ENCODE peak calls at places on chromosome X, in four cellular contexts. One of them, this sample, is unnamed.

GRCh38 chrX:14672611-14673172 is 143.4 kb downstream of the GLRA2 start:
- DNase-seq in DND-41: no peak
- DNase-seq in uterus: no peak
- DNase-seq in testis: no peak
- DNase-seq in this sample: no peak

GRCh38 chrX:8849945-8850344 is 48.8 kb upstream of the FAM9A start:
- DNase-seq in DND-41: no peak
- DNase-seq in uterus: no peak
- DNase-seq in testis: no peak
- DNase-seq in this sample: peak; percentile 0

GRCh38 chrX:2499507-2499906 is 1.3 kb downstream of the DHRSX start:
- DNase-seq in DND-41: no peak
- DNase-seq in uterus: no peak
- DNase-seq in testis: no peak
- DNase-seq in this sample: no peak

GRCh38 chrX:134671207-134671750 is 13.0 kb upstream of the PLAC1 start:
- DNase-seq in DND-41: no peak
- DNase-seq in uterus: no peak
- DNase-seq in testis: no peak
- DNase-seq in this sample: no peak

GRCh38 chrX:20594985-20595384 is 328.3 kb upstream of the RPS6KA3 start:
- DNase-seq in DND-41: no peak
- DNase-seq in uterus: no peak
- DNase-seq in testis: no peak
- DNase-seq in this sample: no peak

GRCh38 chrX:150759568-150760416 is 66.6 kb downstream of the MTMR1 start:
- DNase-seq in DND-41: no peak
- DNase-seq in uterus: no peak
- DNase-seq in testis: no peak
- DNase-seq in this sample: no peak

GRCh38 chrX:84044051-84044450 is 143.9 kb downstream of the RPS6KA6 start:
- DNase-seq in DND-41: no peak
- DNase-seq in uterus: no peak
- DNase-seq in testis: no peak
- DNase-seq in this sample: no peak

GRCh38 chrX:1589356-1590130 is 1.9 kb upstream of the AKAP17A start:
- DNase-seq in DND-41: no peak
- DNase-seq in uterus: no peak
- DNase-seq in testis: no peak
- DNase-seq in this sample: no peak

GRCh38 chrX:10098235-10098819 is 58.4 kb upstream of the CLCN4 start:
- DNase-seq in DND-41: peak; percentile 73
- DNase-seq in uterus: no peak
- DNase-seq in testis: no peak
- DNase-seq in this sample: no peak

GRCh38 chrX:56764153-56764974 is 35.3 kb downstream of the NBDY start:
- DNase-seq in DND-41: peak; percentile 78
- DNase-seq in uterus: peak; percentile 78
- DNase-seq in testis: peak; percentile 45
- DNase-seq in this sample: peak; percentile 80

GRCh38 chrX:130680164-130681035 is 222.6 kb downstream of the ENOX2 start:
- DNase-seq in DND-41: no peak
- DNase-seq in uterus: no peak
- DNase-seq in testis: peak; percentile 23
- DNase-seq in this sample: no peak

GRCh38 chrX:39764441-39764914 is 333.3 kb downstream of the BCOR start:
- DNase-seq in DND-41: peak; percentile 13
- DNase-seq in uterus: no peak
- DNase-seq in testis: peak; percentile 44
- DNase-seq in this sample: no peak

GRCh38 chrX:112687189-112687691 is 7.5 kb upstream of the LHFPL1 start:
- DNase-seq in DND-41: no peak
- DNase-seq in uterus: no peak
- DNase-seq in testis: no peak
- DNase-seq in this sample: no peak

GRCh38 chrX:16786791-16787735 is 797 bp downstream of the TXLNG start:
- DNase-seq in DND-41: peak; percentile 37
- DNase-seq in uterus: peak; percentile 38
- DNase-seq in testis: no peak
- DNase-seq in this sample: no peak

GRCh38 chrX:65587616-65588526 is 53.3 kb upstream of the LAS1L start:
- DNase-seq in DND-41: no peak
- DNase-seq in uterus: peak; percentile 83
- DNase-seq in testis: peak; percentile 77
- DNase-seq in this sample: no peak

GRCh38 chrX:18725316-18725943 is 18.0 kb downstream of the PPEF1 start:
- DNase-seq in DND-41: no peak
- DNase-seq in uterus: no peak
- DNase-seq in testis: no peak
- DNase-seq in this sample: peak; percentile 22

GRCh38 chrX:57772637-57773036 is 92.6 kb upstream of the NLRP2B start:
- DNase-seq in DND-41: no peak
- DNase-seq in uterus: no peak
- DNase-seq in testis: no peak
- DNase-seq in this sample: no peak

GRCh38 chrX:2928127-2928582 is 984 bp downstream of the ARSD start:
- DNase-seq in DND-41: no peak
- DNase-seq in uterus: peak; percentile 56
- DNase-seq in testis: peak; percentile 54
- DNase-seq in this sample: no peak

GRCh38 chrX:57119416-57119815 is 1.9 kb downstream of the SPIN2B start:
- DNase-seq in DND-41: no peak
- DNase-seq in uterus: no peak
- DNase-seq in testis: no peak
- DNase-seq in this sample: no peak

GRCh38 chrX:103464071-103464773 is 55.1 kb downstream of the RAB40A start:
- DNase-seq in DND-41: peak; percentile 12
- DNase-seq in uterus: no peak
- DNase-seq in testis: peak; percentile 55
- DNase-seq in this sample: peak; percentile 12

GRCh38 chrX:20454117-20454516 is 187.4 kb upstream of the RPS6KA3 start:
- DNase-seq in DND-41: no peak
- DNase-seq in uterus: no peak
- DNase-seq in testis: no peak
- DNase-seq in this sample: no peak

GRCh38 chrX:30224541-30224940 is 5.9 kb upstream of the MAGEB3 start:
- DNase-seq in DND-41: no peak
- DNase-seq in uterus: no peak
- DNase-seq in testis: no peak
- DNase-seq in this sample: no peak

GRCh38 chrX:144716187-144716586 is 531.1 kb upstream of the SPANXN1 start:
- DNase-seq in DND-41: no peak
- DNase-seq in uterus: no peak
- DNase-seq in testis: no peak
- DNase-seq in this sample: no peak

GRCh38 chrX:13177921-13178320 is 133.5 kb upstream of the FAM9C start:
- DNase-seq in DND-41: peak; percentile 74
- DNase-seq in uterus: no peak
- DNase-seq in testis: no peak
- DNase-seq in this sample: peak; percentile 94

GRCh38 chrX:100649550-100650356 is 5.8 kb downstream of the SRPX2 start:
- DNase-seq in DND-41: no peak
- DNase-seq in uterus: peak; percentile 79
- DNase-seq in testis: peak; percentile 59
- DNase-seq in this sample: no peak

GRCh38 chrX:41332408-41332987 is 1.5 kb upstream of the DDX3X start:
- DNase-seq in DND-41: no peak
- DNase-seq in uterus: no peak
- DNase-seq in testis: peak; percentile 25
- DNase-seq in this sample: no peak
- H3K4me3 ChIP-seq in DND-41: peak overlapping the region; percentile 26
- H3K4me3 ChIP-seq in uterus: peak overlapping the region; percentile 86
- H3K4me3 ChIP-seq in testis: peak overlapping the region; percentile 82
- H3K4me3 ChIP-seq in this sample: peak overlapping the region; percentile 86

DNA sequence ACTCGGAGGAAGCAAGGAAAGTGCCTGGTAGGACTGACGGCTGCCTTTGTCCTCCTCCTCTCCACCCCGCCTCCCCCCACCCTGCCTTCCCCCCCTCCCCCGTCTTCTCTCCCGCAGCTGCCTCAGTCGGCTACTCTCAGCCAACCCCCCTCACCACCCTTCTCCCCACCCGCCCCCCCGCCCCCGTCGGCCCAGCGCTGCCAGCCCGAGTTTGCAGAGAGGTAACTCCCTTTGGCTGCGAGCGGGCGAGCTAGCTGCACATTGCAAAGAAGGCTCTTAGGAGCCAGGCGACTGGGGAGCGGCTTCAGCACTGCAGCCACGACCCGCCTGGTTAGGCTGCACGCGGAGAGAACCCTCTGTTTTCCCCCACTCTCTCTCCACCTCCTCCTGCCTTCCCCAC is 460 bp downstream of the AR start:
- DNase-seq in DND-41: no peak
- DNase-seq in uterus: peak; percentile 21
- DNase-seq in testis: peak; percentile 61
- DNase-seq in this sample: no peak
- H3K4me3 ChIP-seq in DND-41: no peak overlapping the region
- H3K4me3 ChIP-seq in uterus: peak overlapping the region; percentile 45
- H3K4me3 ChIP-seq in testis: peak overlapping the region; percentile 49
- H3K4me3 ChIP-seq in this sample: no peak overlapping the region

GRCh38 chrX:72042860-72043248 is 88.9 kb downstream of the RTL5 start:
- DNase-seq in DND-41: peak; percentile 12
- DNase-seq in uterus: no peak
- DNase-seq in testis: no peak
- DNase-seq in this sample: peak; percentile 66

GRCh38 chrX:72045552-72046277 is 86.0 kb downstream of the RTL5 start:
- DNase-seq in DND-41: no peak
- DNase-seq in uterus: no peak
- DNase-seq in testis: no peak
- DNase-seq in this sample: no peak

GRCh38 chrX:72041901-72042859 is 89.5 kb downstream of the RTL5 start:
- DNase-seq in DND-41: no peak
- DNase-seq in uterus: peak; percentile 37
- DNase-seq in testis: peak; percentile 26
- DNase-seq in this sample: no peak

GRCh38 chrX:72046447-72046846 is 85.3 kb downstream of the RTL5 start:
- DNase-seq in DND-41: no peak
- DNase-seq in uterus: no peak
- DNase-seq in testis: no peak
- DNase-seq in this sample: peak; percentile 19

GRCh38 chrX:72045141-72045540 is 86.6 kb downstream of the RTL5 start:
- DNase-seq in DND-41: no peak
- DNase-seq in uterus: no peak
- DNase-seq in testis: no peak
- DNase-seq in this sample: no peak
- H3K4me3 ChIP-seq in DND-41: no peak overlapping the region
- H3K4me3 ChIP-seq in uterus: no peak overlapping the region
- H3K4me3 ChIP-seq in testis: no peak overlapping the region
- H3K4me3 ChIP-seq in this sample: no peak overlapping the region

GRCh38 chrX:46713672-46714487 is 45.0 kb downstream of the SLC9A7 start:
- DNase-seq in DND-41: no peak
- DNase-seq in uterus: no peak
- DNase-seq in testis: no peak
- DNase-seq in this sample: no peak

GRCh38 chrX:46715521-46715920 is 43.4 kb downstream of the SLC9A7 start:
- DNase-seq in DND-41: no peak
- DNase-seq in uterus: no peak
- DNase-seq in testis: no peak
- DNase-seq in this sample: no peak

GRCh38 chrX:46712733-46713132 is 46.2 kb downstream of the SLC9A7 start:
- DNase-seq in DND-41: no peak
- DNase-seq in uterus: no peak
- DNase-seq in testis: no peak
- DNase-seq in this sample: no peak

GRCh38 chrX:46710927-46711623 is 47.8 kb downstream of the SLC9A7 start:
- DNase-seq in DND-41: no peak
- DNase-seq in uterus: no peak
- DNase-seq in testis: no peak
- DNase-seq in this sample: no peak

DNA sequence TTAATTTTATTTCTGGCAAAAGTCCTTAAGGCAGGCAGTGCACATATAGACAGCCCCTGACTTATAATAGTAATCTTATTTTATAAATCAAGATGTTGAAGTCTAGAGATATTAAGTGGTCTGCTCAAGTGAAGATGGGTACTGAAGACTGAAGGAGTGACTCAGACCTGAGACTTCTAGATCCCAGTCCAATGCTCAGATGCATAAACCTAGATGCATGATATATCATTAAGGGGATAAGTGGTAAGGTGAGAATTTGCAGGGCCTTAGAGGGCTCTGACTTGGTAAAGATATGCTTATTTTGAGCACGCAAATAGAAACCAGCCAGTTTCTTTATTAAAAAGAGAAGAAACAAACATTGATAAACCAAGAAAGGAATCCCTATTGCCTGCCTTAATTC is 42.9 kb downstream of the SLC9A7 start:
- DNase-seq in DND-41: no peak
- DNase-seq in uterus: no peak
- DNase-seq in testis: no peak
- DNase-seq in this sample: no peak
- H3K4me3 ChIP-seq in DND-41: no peak overlapping the region
- H3K4me3 ChIP-seq in uterus: no peak overlapping the region
- H3K4me3 ChIP-seq in testis: no peak overlapping the region
- H3K4me3 ChIP-seq in this sample: no peak overlapping the region